ENCODE peak calls at places on chromosomes 1 and 21, in five cellular contexts. A is fibroblast of lung, E is neural progenitor cell, G is mammary epithelial cell, W is PC-3. M is an unnamed sample.

GRCh38 chr1:12196641-12197482 is 30.1 kb downstream of the TNFRSF1B start:
- DNase-seq in A (no peak), E (peak; percentile 70), G (no peak), W (no peak), M (no peak)

GRCh38 chr1:97073936-97074335 is 352.4 kb downstream of the PTBP2 start:
- DNase-seq in A (peak; percentile 71), E (no peak), G (no peak), W (no peak), M (no peak)

GRCh38 chr1:166040635-166041034 is 126.2 kb downstream of the FAM78B start:
- DNase-seq in A (no peak), E (peak; percentile 35), G (no peak), W (no peak), M (no peak)

GRCh38 chr21:45408811-45409261 is 3.9 kb downstream of the COL18A1 start:
- DNase-seq in A (no peak), E (no peak), G (no peak), W (no peak), M (no peak)

GRCh38 chr1:224427346-224427745 is 7.3 kb downstream of the WDR26 start:
- DNase-seq in A (peak; percentile 87), E (no peak), G (peak; percentile 69), W (peak; percentile 87), M (peak; percentile 83)

GRCh38 chr1:156663178-156663577 is 14.0 kb downstream of the NES start:
- DNase-seq in A (peak; percentile 76), E (peak; percentile 28), G (no peak), W (no peak), M (no peak)

GRCh38 chr1:66598670-66599069 is 64.7 kb downstream of the SGIP1 start:
- DNase-seq in A (peak; percentile 86), E (no peak), G (peak; percentile 32), W (peak; percentile 47), M (peak; percentile 86)

GRCh38 chr1:19385869-19386591 is 73.9 kb downstream of the SLC66A1 start:
- DNase-seq in A (peak; percentile 71), E (no peak), G (no peak), W (no peak), M (peak; percentile 73)

GRCh38 chr21:42314616-42315295 is 453 bp downstream of the TFF3 start:
- DNase-seq in A (no peak), E (no peak), G (no peak), W (no peak), M (no peak)

GRCh38 chr1:152347116-152347728 is 12.6 kb downstream of the FLG2 start:
- DNase-seq in A (peak; percentile 41), E (peak; percentile 25), G (peak; percentile 64), W (peak; percentile 91), M (peak; percentile 68)

GRCh38 chr1:224591326-224591725 is 24.8 kb upstream of the CNIH3 start:
- DNase-seq in A (peak; percentile 63), E (no peak), G (no peak), W (no peak), M (no peak)

GRCh38 chr1:28392027-28392652 is 22.6 kb downstream of the PHACTR4 start:
- DNase-seq in A (peak; percentile 94), E (no peak), G (peak; percentile 86), W (peak; percentile 64), M (peak; percentile 91)

GRCh38 chr1:98661544-98662353 is at the start of gene SNX7:
- DNase-seq in A (peak; percentile 82), E (peak; percentile 90), G (peak; percentile 83), W (peak; percentile 77), M (peak; percentile 95)

GRCh38 chr1:41537788-41538351 is 53.4 kb upstream of the EDN2 start:
- DNase-seq in A (peak; percentile 77), E (no peak), G (no peak), W (peak; percentile 57), M (peak; percentile 75)

GRCh38 chr1:30407862-30408580 is 315.4 kb downstream of the MATN1 start:
- DNase-seq in A (peak; percentile 83), E (no peak), G (no peak), W (no peak), M (no peak)

GRCh38 chr1:161258439-161259386 is at the start of gene PCP4L1:
- DNase-seq in A (peak; percentile 58), E (peak; percentile 92), G (peak; percentile 69), W (peak; percentile 40), M (peak; percentile 39)

GRCh38 chr1:30273456-30273855 is 449.9 kb downstream of the MATN1 start:
- DNase-seq in A (no peak), E (no peak), G (peak; percentile 2), W (no peak), M (no peak)

GRCh38 chr1:168179411-168180147 is 817 bp downstream of the TIPRL start:
- DNase-seq in A (peak; percentile 15), E (peak; percentile 13), G (peak; percentile 26), W (peak; percentile 20), M (peak; percentile 66)

GRCh38 chr1:26190373-26190987 is at the start of gene CATSPER4:
- DNase-seq in A (peak; percentile 10), E (peak; percentile 87), G (peak; percentile 13), W (no peak), M (no peak)

GRCh38 chr1:167130782-167131520 is 37.1 kb downstream of the STYXL2 start:
- DNase-seq in A (no peak), E (no peak), G (no peak), W (no peak), M (no peak)

GRCh38 chr1:119163396-119163795 is 22.9 kb upstream of the WARS2 start:
- DNase-seq in A (no peak), E (no peak), G (no peak), W (no peak), M (no peak)

GRCh38 chr1:20037877-20038276 is 32.1 kb upstream of the PLA2G5 start:
- DNase-seq in A (no peak), E (no peak), G (peak; percentile 96), W (peak; percentile 29), M (no peak)

GRCh38 chr1:79777481-79778219 is 771.1 kb upstream of the ADGRL4 start:
- DNase-seq in A (no peak), E (no peak), G (no peak), W (no peak), M (no peak)

DNA sequence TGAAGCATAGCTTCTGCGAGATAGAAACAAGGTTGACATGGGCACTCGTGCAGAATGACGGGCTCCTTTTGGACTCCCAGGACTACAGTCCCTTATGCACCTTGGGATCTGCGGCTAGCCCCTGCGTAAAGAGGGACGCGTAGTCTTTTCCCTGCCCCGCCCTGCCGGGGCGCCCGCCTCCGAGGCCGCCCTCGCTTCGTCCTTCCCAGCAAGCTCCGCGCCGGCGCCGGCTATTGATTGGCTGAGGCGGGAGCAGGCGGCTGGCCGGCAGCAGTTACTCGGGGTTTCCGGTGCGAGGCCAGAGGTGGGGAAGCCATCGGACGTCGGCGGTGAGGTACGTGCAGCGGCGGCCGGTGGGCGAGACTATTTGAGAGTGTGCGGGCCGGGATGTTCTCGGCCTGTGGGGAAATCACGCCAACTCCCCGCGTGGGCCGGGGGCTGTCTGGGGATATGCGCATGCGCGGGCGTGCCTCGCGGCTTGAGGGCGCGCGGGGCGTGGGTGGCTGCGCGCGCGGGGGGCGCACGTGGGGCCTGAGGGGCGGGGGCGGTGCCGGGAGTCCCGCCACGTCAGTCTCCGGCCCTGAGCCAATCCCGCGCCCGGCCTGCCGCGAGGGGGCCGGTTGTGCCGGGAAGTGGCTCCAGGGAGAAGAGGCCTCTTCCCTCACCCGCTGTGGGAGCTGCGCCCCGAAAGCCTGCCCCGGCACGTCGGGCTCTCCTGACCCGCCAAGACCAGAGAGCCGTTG is at the start of gene TXLNA:
- DNase-seq in A (peak; percentile 92), E (peak; percentile 94), G (peak; percentile 86), W (peak; percentile 91), M (peak; percentile 96)
- H3K9ac ChIP-seq in A (peak within 1 kb of the TSS; percentile 68), E (peak within 1 kb of the TSS; percentile 71), G (peak within 1 kb of the TSS; percentile 80), W (peak within 1 kb of the TSS; percentile 95), M (peak within 1 kb of the TSS; percentile 99)

DNA sequence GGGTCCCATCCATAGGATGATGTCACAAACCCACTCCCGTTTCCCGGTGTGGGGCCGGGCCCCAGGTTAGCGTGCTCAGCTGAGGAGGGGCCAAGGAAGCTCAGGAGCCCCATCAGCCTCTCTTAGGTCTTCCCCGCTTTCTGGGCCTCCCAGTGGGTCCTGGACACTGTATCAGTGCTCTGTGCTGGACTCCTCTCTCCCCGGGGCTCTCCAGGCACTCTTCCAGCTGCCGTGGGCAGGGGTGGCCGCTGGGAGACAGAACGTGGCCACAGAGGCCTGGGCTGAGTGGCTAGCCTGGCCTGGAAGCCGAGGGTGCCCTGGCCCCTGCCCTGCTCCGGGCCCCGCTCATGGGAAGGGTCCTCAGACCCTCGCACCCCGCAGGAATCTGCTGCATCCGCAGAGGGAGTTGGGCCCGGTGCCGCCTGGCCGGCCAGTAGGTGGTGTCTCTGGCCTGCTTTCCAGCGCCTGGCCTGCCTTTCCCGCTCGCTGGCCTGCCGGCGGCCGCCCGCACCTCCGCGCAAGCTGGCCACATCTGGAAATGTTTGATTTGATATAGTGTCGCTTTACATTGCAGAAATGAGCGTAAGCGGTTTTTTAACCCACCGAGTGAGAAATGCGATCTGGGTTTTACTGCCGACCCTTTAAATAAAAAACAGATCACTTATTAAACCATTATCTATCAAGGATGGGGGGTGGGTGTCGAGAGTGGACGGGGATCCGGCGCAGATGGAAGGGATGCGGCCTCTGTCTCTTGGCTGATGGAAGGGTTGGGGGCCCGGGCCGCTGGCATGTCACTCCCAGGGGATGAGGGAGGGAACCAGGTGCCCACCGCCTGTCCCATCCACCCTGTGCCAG is 74.4 kb upstream of the TTC34 start:
- DNase-seq in A (no peak), E (no peak), G (no peak), W (peak; percentile 49), M (peak; percentile 15)
- H3K9me3 ChIP-seq in A (no peaks in the 10 kb centered on the region), E (no peaks in the 10 kb centered on the region), G (peaks cover 67% of the 10 kb centered on the region), W (no peaks in the 10 kb centered on the region), M (peaks cover 13% of the 10 kb centered on the region)

GRCh38 chr1:159207774-159208459 is 3.2 kb downstream of the ACKR1 start:
- DNase-seq in A (no peak), E (peak; percentile 55), G (no peak), W (no peak), M (no peak)

GRCh38 chr1:159212596-159212995 is 7.9 kb downstream of the ACKR1 start:
- DNase-seq in A (no peak), E (no peak), G (no peak), W (no peak), M (no peak)

GRCh38 chr1:159208460-159208825 is 3.8 kb downstream of the ACKR1 start:
- DNase-seq in A (no peak), E (peak; percentile 76), G (no peak), W (no peak), M (no peak)

GRCh38 chr1:159214149-159214760 is 9.6 kb downstream of the ACKR1 start:
- DNase-seq in A (peak; percentile 21), E (peak; percentile 66), G (peak; percentile 26), W (peak; percentile 72), M (peak; percentile 73)

DNA sequence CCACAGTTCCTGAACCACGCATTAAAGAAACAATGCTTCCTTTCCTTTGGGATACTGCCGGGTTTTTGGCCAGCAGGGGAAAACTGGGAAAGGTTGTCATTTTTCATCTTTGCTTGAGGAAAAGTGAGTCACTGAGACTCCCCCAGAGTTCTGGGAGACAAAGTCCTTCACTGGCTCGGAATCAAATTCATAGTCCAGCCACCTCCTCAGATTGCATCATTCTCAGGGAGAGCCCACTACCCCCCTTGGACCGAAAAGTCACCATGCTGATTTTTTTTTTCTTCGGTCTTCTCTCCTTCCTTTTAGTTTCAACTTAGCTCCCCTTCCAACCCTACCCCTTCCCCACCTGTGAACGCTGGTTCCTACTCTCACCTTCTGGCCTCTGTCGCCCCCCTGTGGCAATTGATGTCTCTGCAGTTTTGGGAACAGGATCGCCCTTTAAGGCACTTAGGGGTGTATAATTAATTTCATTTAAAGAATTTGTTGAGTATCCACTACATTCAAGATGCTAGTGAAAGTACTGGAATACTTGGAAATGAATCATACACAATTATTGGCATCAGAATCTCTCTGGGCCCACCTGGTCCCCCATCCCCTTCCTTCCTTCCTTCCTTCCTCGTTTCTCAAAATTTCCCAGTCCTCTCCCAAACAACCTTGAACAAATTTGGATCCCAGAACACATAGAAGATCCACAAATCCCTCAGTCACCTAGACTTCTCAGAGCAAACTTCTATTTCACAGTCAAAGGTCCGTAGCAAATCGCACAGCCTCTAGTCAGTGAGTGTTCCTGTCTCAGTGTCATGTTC is 6.9 kb downstream of the ACKR1 start:
- DNase-seq in A (peak; percentile 47), E (peak; percentile 73), G (no peak), W (peak; percentile 73), M (peak; percentile 49)
- H3K9ac ChIP-seq in A (no peak overlapping the region), E (no peak overlapping the region), G (no peak overlapping the region), W (no peak overlapping the region), M (no peak overlapping the region)

GRCh38 chr1:4219111-4219510 is 319.0 kb upstream of the C1orf174 start:
- DNase-seq in A (no peak), E (no peak), G (no peak), W (no peak), M (no peak)
- H3K9me3 ChIP-seq in A (no peaks in the 10 kb centered on the region), E (no peaks in the 10 kb centered on the region), G (peaks cover 40% of the 10 kb centered on the region), W (no peaks in the 10 kb centered on the region), M (peaks cover 3% of the 10 kb centered on the region)

M was measured in adipocyte.